ENCODE peak calls at places on chromosome 11, in five cellular contexts. One of them, this sample, is unnamed.

GRCh38 chr11:44611687-44612437 is 46.4 kb downstream of the CD82 start:
- DNase-seq in HCT116: no peak
- DNase-seq in breast epithelium: no peak
- DNase-seq in prostate gland: no peak
- DNase-seq in HL-60: peak; percentile 51
- DNase-seq in this sample: no peak

GRCh38 chr11:118232659-118233058 is 7.8 kb upstream of the JAML start:
- DNase-seq in HCT116: peak; percentile 79
- DNase-seq in breast epithelium: no peak
- DNase-seq in prostate gland: no peak
- DNase-seq in HL-60: no peak
- DNase-seq in this sample: no peak

GRCh38 chr11:297666-298405 is 1.5 kb downstream of the IFITM5 start:
- DNase-seq in HCT116: no peak
- DNase-seq in breast epithelium: no peak
- DNase-seq in prostate gland: no peak
- DNase-seq in HL-60: no peak
- DNase-seq in this sample: no peak

GRCh38 chr11:84687433-84687832 is 939.7 kb downstream of the DLG2 start:
- DNase-seq in HCT116: no peak
- DNase-seq in breast epithelium: no peak
- DNase-seq in prostate gland: no peak
- DNase-seq in HL-60: no peak
- DNase-seq in this sample: no peak

GRCh38 chr11:46674463-46675287 is 25.7 kb downstream of the ARHGAP1 start:
- DNase-seq in HCT116: no peak
- DNase-seq in breast epithelium: no peak
- DNase-seq in prostate gland: no peak
- DNase-seq in HL-60: peak; percentile 88
- DNase-seq in this sample: no peak

GRCh38 chr11:44403587-44404322 is 93.8 kb upstream of the ALX4 start:
- DNase-seq in HCT116: no peak
- DNase-seq in breast epithelium: no peak
- DNase-seq in prostate gland: no peak
- DNase-seq in HL-60: no peak
- DNase-seq in this sample: no peak

GRCh38 chr11:112113539-112114457 is 27.1 kb downstream of the SDHD start:
- DNase-seq in HCT116: peak; percentile 49
- DNase-seq in breast epithelium: no peak
- DNase-seq in prostate gland: peak; percentile 10
- DNase-seq in HL-60: peak; percentile 30
- DNase-seq in this sample: no peak

GRCh38 chr11:26572770-26573402 is 823 bp upstream of the MUC15 start:
- DNase-seq in HCT116: no peak
- DNase-seq in breast epithelium: no peak
- DNase-seq in prostate gland: peak; percentile 25
- DNase-seq in HL-60: no peak
- DNase-seq in this sample: no peak

GRCh38 chr11:112343368-112344039 is 82.8 kb upstream of the PLET1 start:
- DNase-seq in HCT116: no peak
- DNase-seq in breast epithelium: no peak
- DNase-seq in prostate gland: peak; percentile 53
- DNase-seq in HL-60: no peak
- DNase-seq in this sample: no peak

GRCh38 chr11:34250732-34251639 is 106.8 kb downstream of the ABTB2 start:
- DNase-seq in HCT116: peak; percentile 75
- DNase-seq in breast epithelium: no peak
- DNase-seq in prostate gland: no peak
- DNase-seq in HL-60: peak; percentile 53
- DNase-seq in this sample: no peak

GRCh38 chr11:61148016-61148640 is 13.1 kb downstream of the VPS37C start:
- DNase-seq in HCT116: no peak
- DNase-seq in breast epithelium: no peak
- DNase-seq in prostate gland: no peak
- DNase-seq in HL-60: no peak
- DNase-seq in this sample: no peak

GRCh38 chr11:134592391-134592990 is 180.4 kb upstream of the B3GAT1 start:
- DNase-seq in HCT116: peak; percentile 49
- DNase-seq in breast epithelium: no peak
- DNase-seq in prostate gland: peak; percentile 40
- DNase-seq in HL-60: peak; percentile 25
- DNase-seq in this sample: peak; percentile 49

GRCh38 chr11:112213753-112214152 is 12.5 kb upstream of the PTS start:
- DNase-seq in HCT116: no peak
- DNase-seq in breast epithelium: no peak
- DNase-seq in prostate gland: no peak
- DNase-seq in HL-60: no peak
- DNase-seq in this sample: no peak

GRCh38 chr11:12432507-12432906 is 55.1 kb downstream of the PARVA start:
- DNase-seq in HCT116: no peak
- DNase-seq in breast epithelium: no peak
- DNase-seq in prostate gland: no peak
- DNase-seq in HL-60: no peak
- DNase-seq in this sample: no peak

GRCh38 chr11:12435264-12435663 is 57.9 kb downstream of the PARVA start:
- DNase-seq in HCT116: no peak
- DNase-seq in breast epithelium: no peak
- DNase-seq in prostate gland: no peak
- DNase-seq in HL-60: no peak
- DNase-seq in this sample: no peak

GRCh38 chr11:12436266-12436665 is 58.9 kb downstream of the PARVA start:
- DNase-seq in HCT116: no peak
- DNase-seq in breast epithelium: no peak
- DNase-seq in prostate gland: no peak
- DNase-seq in HL-60: no peak
- DNase-seq in this sample: no peak

GRCh38 chr11:12434255-12434654 is 56.9 kb downstream of the PARVA start:
- DNase-seq in HCT116: no peak
- DNase-seq in breast epithelium: no peak
- DNase-seq in prostate gland: no peak
- DNase-seq in HL-60: no peak
- DNase-seq in this sample: no peak

GRCh38 chr11:12433571-12434061 is 56.2 kb downstream of the PARVA start:
- DNase-seq in HCT116: no peak
- DNase-seq in breast epithelium: no peak
- DNase-seq in prostate gland: no peak
- DNase-seq in HL-60: no peak
- DNase-seq in this sample: no peak
- TF ChIP-seq POLR2AphosphoS5 in HCT116: no peak
- TF ChIP-seq POLR2AphosphoS5 in breast epithelium: no peak
- TF ChIP-seq POLR2AphosphoS5 in prostate gland: peak; percentile 53
- TF ChIP-seq POLR2AphosphoS5 in HL-60: no peak
- TF ChIP-seq POLR2AphosphoS5 in this sample: no peak

GRCh38 chr11:16924826-16925494 is 89.3 kb downstream of the PLEKHA7 start:
- DNase-seq in HCT116: peak; percentile 78
- DNase-seq in breast epithelium: peak; percentile 59
- DNase-seq in prostate gland: peak; percentile 79
- DNase-seq in HL-60: no peak
- DNase-seq in this sample: no peak
- H3K4me3 ChIP-seq in HCT116: peak overlapping the region; percentile 68
- H3K4me3 ChIP-seq in breast epithelium: peak overlapping the region; percentile 69
- H3K4me3 ChIP-seq in prostate gland: peak overlapping the region; percentile 38
- H3K4me3 ChIP-seq in HL-60: no peak overlapping the region
- H3K4me3 ChIP-seq in this sample: peak overlapping the region; percentile 49

GRCh38 chr11:122205036-122205435 is 89.0 kb upstream of the BLID start:
- DNase-seq in HCT116: no peak
- DNase-seq in breast epithelium: no peak
- DNase-seq in prostate gland: no peak
- DNase-seq in HL-60: no peak
- DNase-seq in this sample: no peak

GRCh38 chr11:122204206-122204605 is 88.2 kb upstream of the BLID start:
- DNase-seq in HCT116: no peak
- DNase-seq in breast epithelium: no peak
- DNase-seq in prostate gland: no peak
- DNase-seq in HL-60: no peak
- DNase-seq in this sample: no peak

GRCh38 chr11:122201126-122201525 is 85.1 kb upstream of the BLID start:
- DNase-seq in HCT116: no peak
- DNase-seq in breast epithelium: no peak
- DNase-seq in prostate gland: no peak
- DNase-seq in HL-60: no peak
- DNase-seq in this sample: no peak

GRCh38 chr11:122202161-122202950 is 86.3 kb upstream of the BLID start:
- DNase-seq in HCT116: peak; percentile 75
- DNase-seq in breast epithelium: no peak
- DNase-seq in prostate gland: no peak
- DNase-seq in HL-60: no peak
- DNase-seq in this sample: no peak

DNA sequence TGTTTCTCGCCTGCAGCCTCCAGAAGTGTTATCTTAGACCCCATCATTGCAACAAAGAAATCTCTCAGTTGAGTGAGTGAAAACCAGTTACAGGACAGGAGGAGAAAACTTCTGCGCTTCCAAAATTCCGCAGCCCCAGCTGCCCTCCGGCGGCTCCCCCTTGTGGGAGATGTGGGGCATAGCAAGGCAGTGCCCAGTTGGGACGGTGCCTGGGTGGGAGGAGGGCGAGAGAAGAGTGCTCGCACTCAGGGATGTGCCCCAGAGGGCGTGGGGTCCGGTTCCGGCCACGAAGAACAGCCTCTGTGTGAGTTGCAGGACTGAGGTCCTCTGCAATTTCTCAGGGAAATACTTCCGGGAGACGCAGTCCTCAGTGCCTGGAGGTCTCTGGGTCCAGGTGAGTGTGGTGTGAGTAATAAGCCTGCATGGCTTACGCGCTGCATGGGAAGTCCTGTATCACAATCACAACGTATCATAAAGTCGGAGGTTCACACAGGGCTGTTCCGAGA is 87.0 kb upstream of the BLID start:
- DNase-seq in HCT116: peak; percentile 81
- DNase-seq in breast epithelium: peak; percentile 63
- DNase-seq in prostate gland: peak; percentile 39
- DNase-seq in HL-60: peak; percentile 43
- DNase-seq in this sample: no peak
- TF ChIP-seq CTCF in HCT116: peak; percentile 98
- TF ChIP-seq CTCF in breast epithelium: peak; percentile 90
- TF ChIP-seq CTCF in prostate gland: peak; percentile 94
- TF ChIP-seq CTCF in HL-60: peak; percentile 84
- TF ChIP-seq CTCF in this sample: peak; percentile 71

GRCh38 chr11:16605440-16605970 is 132.9 kb upstream of the C11orf58 start:
- DNase-seq in HCT116: no peak
- DNase-seq in breast epithelium: no peak
- DNase-seq in prostate gland: no peak
- DNase-seq in HL-60: no peak
- DNase-seq in this sample: no peak
- TF ChIP-seq POLR2AphosphoS5 in HCT116: no peak
- TF ChIP-seq POLR2AphosphoS5 in breast epithelium: no peak
- TF ChIP-seq POLR2AphosphoS5 in prostate gland: no peak
- TF ChIP-seq POLR2AphosphoS5 in HL-60: no peak
- TF ChIP-seq POLR2AphosphoS5 in this sample: no peak

GRCh38 chr11:114366331-114367243 is 33.7 kb downstream of the C11orf71 start:
- DNase-seq in HCT116: no peak
- DNase-seq in breast epithelium: no peak
- DNase-seq in prostate gland: no peak
- DNase-seq in HL-60: no peak
- DNase-seq in this sample: no peak
- H3K4me3 ChIP-seq in HCT116: no peak overlapping the region
- H3K4me3 ChIP-seq in breast epithelium: no peak overlapping the region
- H3K4me3 ChIP-seq in prostate gland: no peak overlapping the region
- H3K4me3 ChIP-seq in HL-60: no peak overlapping the region
- H3K4me3 ChIP-seq in this sample: no peak overlapping the region

This sample was measured in vagina.